ENCODE peak calls at places on chromosomes 7 and 10, in five cellular contexts. C is NCI-H345; K is central memory CD4-positive, alpha-beta T cell; Z is NCI-H1417; M is OCI-M1. J is an unnamed sample.

GRCh38 chr10:106537866-106538265 is 626.6 kb downstream of the SORCS1 start:
- DNase-seq in Z (no peak), C (no peak), K (no peak), M (no peak), J (no peak)

GRCh38 chr10:5343561-5343960 is 21.2 kb upstream of the UCN3 start:
- DNase-seq in M (peak), Z (no peak), C (no peak), K (no peak), J (no peak)

GRCh38 chr7:38775503-38775902 is 133.5 kb downstream of the VPS41 start:
- DNase-seq in Z (peak), M (no peak), C (peak), K (no peak), J (no peak)

GRCh38 chr7:30510124-30511074 is 5.8 kb upstream of the GGCT start:
- DNase-seq in M (peak), K (peak), C (no peak), Z (peak), J (no peak)

GRCh38 chr10:93073539-93074136 is at the start of gene CYP26A1:
- DNase-seq in C (no peak), M (no peak), K (no peak), Z (peak), J (peak)

GRCh38 chr10:99756158-99756557 is 24.1 kb downstream of the CUTC start:
- DNase-seq in M (no peak), Z (no peak), C (no peak), K (no peak), J (no peak)

GRCh38 chr10:132349766-132350165 is 17.8 kb downstream of the LRRC27 start:
- DNase-seq in K (no peak), Z (no peak), M (no peak), C (no peak), J (no peak)

GRCh38 chr7:129205987-129206785 is 17.8 kb downstream of the SMO start:
- DNase-seq in C (no peak), K (no peak), M (no peak), Z (no peak), J (no peak)

GRCh38 chr7:128361463-128362441 is at the start of gene PRRT4:
- DNase-seq in Z (peak), K (peak), M (peak), C (peak), J (no peak)

GRCh38 chr10:25388188-25388861 is 213.5 kb downstream of the GPR158 start:
- DNase-seq in C (no peak), Z (no peak), M (no peak), K (no peak), J (no peak)

GRCh38 chr7:19117081-19117869 is at the start of gene TWIST1:
- DNase-seq in K (no peak), Z (peak), C (peak), M (no peak), J (no peak)

GRCh38 chr7:17559388-17559787 is 260.9 kb downstream of the AHR start:
- DNase-seq in M (no peak), C (no peak), K (no peak), Z (peak), J (no peak)

GRCh38 chr7:38660427-38661099 is 29.4 kb upstream of the AMPH start:
- DNase-seq in C (peak), M (peak), K (peak), Z (peak), J (no peak)

GRCh38 chr7:112476390-112477052 is 4.3 kb upstream of the LSMEM1 start:
- DNase-seq in K (no peak), C (no peak), Z (no peak), M (no peak), J (no peak)

GRCh38 chr10:130492266-130492934 is 356.2 kb downstream of the GLRX3 start:
- DNase-seq in M (no peak), K (no peak), C (no peak), Z (no peak), J (no peak)

GRCh38 chr10:114691442-114691941 is 33.4 kb upstream of the ABLIM1 start:
- DNase-seq in K (no peak), M (no peak), C (no peak), Z (no peak), J (no peak)

GRCh38 chr10:127243490-127244272 is 47.3 kb upstream of the INSYN2A start:
- DNase-seq in K (no peak), M (peak), C (peak), Z (peak), J (no peak)

GRCh38 chr7:46034056-46034768 is 113.1 kb upstream of the IGFBP3 start:
- DNase-seq in Z (no peak), C (no peak), K (no peak), M (no peak), J (no peak)

GRCh38 chr7:139118234-139118802 is 8.8 kb upstream of the ZC3HAV1 start:
- DNase-seq in K (no peak), Z (no peak), M (peak), C (no peak), J (peak)

GRCh38 chr7:2617710-2617975 is 14.1 kb upstream of the TTYH3 start:
- DNase-seq in Z (no peak), M (no peak), C (no peak), K (no peak), J (no peak)

GRCh38 chr10:7186387-7187032 is 224.3 kb downstream of the SFMBT2 start:
- DNase-seq in Z (no peak), K (no peak), C (no peak), M (no peak), J (no peak)

GRCh38 chr7:54907981-54908380 is 110.8 kb upstream of the EGFR start:
- DNase-seq in Z (no peak), M (no peak), C (no peak), K (no peak), J (no peak)

GRCh38 chr10:89563861-89564478 is 28.6 kb upstream of the SLC16A12 start:
- DNase-seq in M (peak), K (peak), Z (peak), C (peak), J (no peak)

J was measured in stimulated activated naive B cell treated with anti-CD40 and anti-IgM and Interleukin-4, amounts not matched to agents 10 μg/mL and 1 μg/mL and 100 μg/mL, for 72 hours.